ENCODE peak calls at places on chromosome 4, in four cellular contexts. F, S, Z and Y are unnamed samples. For H3K4me1, the result is how much of the 10 kb centered on the place peaks cover.

GRCh38 chr4:140790765-140791164 is 34.6 kb upstream of the TBC1D9 start:
- DNase-seq in F (peak), Z (no peak), S (no peak), Y (no peak)

GRCh38 chr4:85744950-85745349 is 270.0 kb downstream of the ARHGAP24 start:
- DNase-seq in Z (no peak), S (peak), F (no peak), Y (no peak)

GRCh38 chr4:79042079-79042674 is 102.9 kb upstream of the PAQR3 start:
- DNase-seq in Z (peak), S (peak), F (no peak), Y (no peak)

GRCh38 chr4:113588895-113589668 is 172.5 kb downstream of the CAMK2D start:
- DNase-seq in F (no peak), S (no peak), Z (no peak), Y (no peak)

GRCh38 chr4:59553063-59553738 is 1646.9 kb upstream of the ADGRL3 start:
- DNase-seq in S (no peak), Z (no peak), F (no peak), Y (no peak)

GRCh38 chr4:623914-624626 is 1.3 kb upstream of the PDE6B start:
- DNase-seq in S (no peak), F (no peak), Z (no peak), Y (no peak)

GRCh38 chr4:139593091-139593564 is 37.1 kb upstream of the SETD7 start:
- DNase-seq in F (no peak), Z (no peak), S (no peak), Y (no peak)

GRCh38 chr4:26141101-26141830 is 179.5 kb upstream of the RBPJ start:
- DNase-seq in Z (no peak), S (no peak), F (no peak), Y (no peak)

GRCh38 chr4:173707658-173708415 is 177.8 kb upstream of the HAND2 start:
- DNase-seq in S (no peak), F (no peak), Z (no peak), Y (no peak)

GRCh38 chr4:143782521-143782920 is 82.0 kb upstream of the FREM3 start:
- DNase-seq in F (no peak), S (no peak), Z (no peak), Y (no peak)

GRCh38 chr4:38667005-38667771 is 3.2 kb downstream of the KLF3 start:
- DNase-seq in F (peak), Z (peak), S (peak), Y (peak)

GRCh38 chr4:20431422-20432014 is 179.8 kb downstream of the SLIT2 start:
- DNase-seq in S (no peak), Z (peak), F (no peak), Y (no peak)

GRCh38 chr4:138773321-138773720 is 242.3 kb upstream of the NOCT start:
- DNase-seq in F (no peak), Z (no peak), S (no peak), Y (no peak)

GRCh38 chr4:23368081-23368697 is 521.7 kb downstream of the PPARGC1A start:
- DNase-seq in F (peak), Z (no peak), S (no peak), Y (no peak)
- TF ChIP-seq CTCF in F (peak), Z (no peak), S (no peak), Y (peak)

GRCh38 chr4:25129926-25130325 is 30.3 kb downstream of the SEPSECS start:
- DNase-seq in F (no peak), Z (no peak), S (no peak), Y (no peak)
- H3K4me1 ChIP-seq in F (under half), Z (under half), S (under half), Y (under half)

GRCh38 chr4:145937021-145937861 is 1.4 kb downstream of the ZNF827 start:
- DNase-seq in F (peak), Z (peak), S (no peak), Y (peak)
- TF ChIP-seq POLR2A in F (peak), Z (peak), S (no peak), Y (no peak)

GRCh38 chr4:124514588-124514987 is 197.9 kb downstream of the ANKRD50 start:
- DNase-seq in Z (no peak), F (no peak), S (no peak), Y (no peak)

DNA sequence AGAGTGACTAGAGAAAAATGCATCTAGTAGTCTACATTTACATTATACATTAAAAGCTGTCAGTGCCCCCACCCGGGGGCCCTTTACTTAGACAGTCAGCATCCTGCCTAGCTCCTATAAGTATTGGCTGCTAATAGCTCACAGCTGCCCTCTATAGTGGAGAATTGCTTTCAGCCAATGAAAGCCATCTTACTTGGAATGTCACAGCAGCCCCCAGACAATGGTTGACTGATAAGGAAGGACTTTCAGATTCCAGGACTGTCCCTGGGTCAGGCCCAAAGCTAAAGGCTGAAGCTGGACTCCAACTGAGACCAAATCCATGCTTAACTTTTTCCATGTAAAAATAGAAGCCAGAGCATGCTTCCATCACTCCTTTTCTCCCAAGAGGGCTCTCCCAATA is 196.9 kb downstream of the ANKRD50 start:
- DNase-seq in F (no peak), Z (no peak), S (no peak), Y (no peak)
- TF ChIP-seq CTCF in F (no peak), Z (no peak), S (no peak), Y (no peak)

DNA sequence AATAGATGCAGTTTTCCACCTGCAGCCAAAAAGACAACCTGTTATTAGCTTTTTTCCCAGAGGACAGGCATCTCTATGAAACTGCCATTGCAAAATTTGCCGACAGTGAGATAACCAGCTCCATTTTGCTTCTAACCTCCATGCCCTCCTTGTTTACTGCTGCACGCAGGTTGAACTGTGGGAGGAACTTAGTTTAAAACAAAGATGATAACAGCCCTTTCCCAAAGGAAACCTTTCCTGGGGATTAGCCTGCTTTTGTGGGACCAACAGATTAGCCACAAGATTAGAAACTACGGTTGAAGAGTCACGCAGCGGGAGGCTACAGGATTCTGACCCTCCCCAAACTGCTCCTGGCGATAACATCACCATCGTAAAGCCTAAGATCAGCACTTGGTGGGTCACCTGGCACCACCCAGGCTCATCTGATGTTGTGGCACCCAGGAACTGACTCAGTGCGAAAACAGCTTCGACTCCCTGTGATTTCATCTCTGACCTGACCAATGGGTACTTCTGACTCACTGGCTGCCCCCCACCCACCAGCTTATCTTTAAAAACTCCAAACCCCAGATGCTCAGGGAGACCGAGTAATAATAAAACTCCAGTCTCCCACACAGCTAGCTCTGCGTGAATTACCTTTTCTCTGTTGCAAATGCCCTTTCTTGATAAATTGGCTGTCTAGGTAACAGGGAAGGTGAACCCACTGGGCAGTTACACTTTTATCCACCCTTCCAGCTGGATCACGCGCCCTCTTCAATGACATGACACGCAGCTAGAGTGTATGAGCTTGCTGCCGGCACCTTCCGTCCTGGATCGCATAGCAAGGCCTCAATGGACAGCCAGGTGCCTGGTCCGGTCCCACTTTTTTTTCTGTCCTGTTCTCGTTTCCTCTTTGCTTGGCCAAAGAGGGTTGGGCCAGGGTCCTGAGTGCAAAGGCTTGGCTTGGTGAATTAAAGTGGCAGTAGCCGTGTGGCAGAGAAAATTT is 27.2 kb downstream of the NOP14 start:
- DNase-seq in Z (no peak), F (no peak), S (peak), Y (no peak)
- H3K4me1 ChIP-seq in Z (under half), F (under half), S (under half), Y (half or more)

GRCh38 chr4:82798168-82799005 is at the start of gene SCD5:
- DNase-seq in F (peak), Z (peak), S (peak), Y (no peak)
- TF ChIP-seq POLR2A in F (no peak), Z (no peak), S (no peak), Y (no peak)

GRCh38 chr4:102575369-102576129 is 74.4 kb downstream of the NFKB1 start:
- DNase-seq in S (no peak), F (no peak), Z (no peak), Y (no peak)

GRCh38 chr4:102578270-102578669 is 77.1 kb downstream of the NFKB1 start:
- DNase-seq in F (no peak), Z (no peak), S (no peak), Y (no peak)

GRCh38 chr4:102580463-102580842 is 79.3 kb downstream of the NFKB1 start:
- DNase-seq in F (no peak), S (no peak), Z (no peak), Y (no peak)

GRCh38 chr4:102579794-102580462 is 78.8 kb downstream of the NFKB1 start:
- DNase-seq in S (no peak), Z (no peak), F (no peak), Y (no peak)

GRCh38 chr4:102578819-102579218 is 77.7 kb downstream of the NFKB1 start:
- DNase-seq in Z (no peak), F (no peak), S (no peak), Y (no peak)
- TF ChIP-seq CTCF in Z (no peak), F (no peak), S (peak), Y (no peak)

GRCh38 chr4:168866635-168867034 is 143.4 kb downstream of the CBR4 start:
- DNase-seq in Z (no peak), S (no peak), F (no peak), Y (no peak)
- H3K4me1 ChIP-seq in Z (under half), S (under half), F (under half), Y (half or more)

DNA sequence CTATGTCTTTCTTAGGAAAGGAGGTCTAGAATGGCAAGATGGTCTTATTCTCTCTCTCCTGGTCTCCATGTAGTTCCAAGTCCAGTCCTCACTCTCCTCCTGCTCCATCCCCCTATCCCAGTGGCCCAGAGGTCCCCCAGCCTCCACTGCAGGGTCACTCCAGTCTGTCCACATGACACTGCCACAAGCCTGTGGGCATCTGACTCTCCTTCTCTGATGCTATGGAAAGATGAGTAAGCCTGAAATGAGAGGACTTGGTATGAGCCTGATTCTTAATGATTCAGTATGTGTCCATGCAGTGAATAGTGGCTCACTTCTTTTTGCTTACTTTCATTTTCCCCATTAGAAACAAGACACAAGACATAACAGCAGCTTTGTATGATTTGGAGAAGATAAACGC is 516.8 kb upstream of the ADGRL3 start:
- DNase-seq in F (no peak), S (no peak), Z (no peak), Y (no peak)
- TF ChIP-seq POLR2A in F (no peak), S (no peak), Z (no peak), Y (no peak)